ENCODE peak calls at places on chromosomes 6 and 20, in eight cellular contexts. V is MCF 10A; P is effector CD4-positive, alpha-beta T cell; F is retinal pigment epithelial cell; O is testis; Q is fibroblast of lung; L is naive thymus-derived CD4-positive, alpha-beta T cell; R is EH. N is an unnamed sample.

GRCh38 chr6:52552278-52552643 is 24.6 kb downstream of the TRAM2 start:
- DNase-seq in F (no peak), V (no peak), O (no peak), P (no peak), R (no peak), L (no peak), Q (no peak), N (no peak)

GRCh38 chr6:161217631-161218030 is 56.2 kb downstream of the AGPAT4 start:
- DNase-seq in Q (no peak), V (no peak), P (no peak), O (no peak), R (no peak), L (no peak), F (no peak), N (no peak)

GRCh38 chr6:44020148-44020547 is 107.1 kb downstream of the MRPL14 start:
- DNase-seq in P (no peak), L (no peak), V (no peak), O (peak; percentile 54), Q (peak; percentile 72), F (no peak), R (no peak), N (no peak)

GRCh38 chr6:104855507-104855906 is 4.2 kb downstream of the HACE1 start:
- DNase-seq in R (peak; percentile 73), L (no peak), F (peak; percentile 74), P (no peak), O (no peak), V (peak; percentile 16), Q (peak; percentile 14), N (no peak)

GRCh38 chr6:29628419-29629281 is 4.3 kb downstream of the GABBR1 start:
- DNase-seq in V (peak; percentile 51), F (peak; percentile 43), Q (peak; percentile 69), O (peak; percentile 81), P (peak; percentile 36), L (peak; percentile 63), R (peak; percentile 79), N (peak; percentile 28)

GRCh38 chr6:32432050-32432450 is 7.6 kb upstream of the HLA-DRA start:
- DNase-seq in O (no peak), V (peak; percentile 35), R (peak; percentile 29), Q (peak; percentile 56), P (no peak), L (no peak), F (no peak), N (peak; percentile 40)

GRCh38 chr20:14069796-14070195 is 74.5 kb downstream of the MACROD2 start:
- DNase-seq in P (no peak), O (no peak), L (no peak), F (no peak), V (peak; percentile 15), Q (peak; percentile 11), R (peak; percentile 40), N (no peak)

GRCh38 chr20:17843246-17844132 is 125.1 kb downstream of the SNX5 start:
- DNase-seq in Q (peak; percentile 98), R (peak; percentile 99), F (peak; percentile 56), O (peak; percentile 48), P (no peak), V (peak; percentile 95), L (no peak), N (peak; percentile 31)

GRCh38 chr20:51650685-51651134 is 108.2 kb upstream of the NFATC2 start:
- DNase-seq in P (no peak), L (no peak), O (no peak), F (no peak), R (peak; percentile 62), V (peak; percentile 55), Q (peak; percentile 60), N (peak; percentile 60)

GRCh38 chr6:42405025-42405424 is 46.7 kb downstream of the TRERF1 start:
- DNase-seq in O (no peak), L (no peak), F (no peak), Q (peak; percentile 73), P (no peak), V (peak; percentile 15), R (peak; percentile 79), N (no peak)

GRCh38 chr20:58688838-58689237 is 3.8 kb upstream of the NPEPL1 start:
- DNase-seq in O (no peak), V (no peak), Q (no peak), P (no peak), F (no peak), L (no peak), R (peak; percentile 22), N (no peak)

GRCh38 chr6:145277358-145278097 is 457.8 kb downstream of the EPM2A start:
- DNase-seq in F (no peak), L (no peak), R (peak; percentile 6), V (no peak), P (no peak), O (no peak), Q (no peak), N (no peak)

GRCh38 chr20:22353586-22353985 is 230.8 kb downstream of the FOXA2 start:
- DNase-seq in R (no peak), P (no peak), Q (no peak), V (peak; percentile 42), O (no peak), F (no peak), L (no peak), N (no peak)

GRCh38 chr20:658202-658601 is 5.2 kb upstream of the SRXN1 start:
- DNase-seq in P (no peak), R (no peak), F (no peak), V (no peak), L (no peak), Q (no peak), O (no peak), N (no peak)

GRCh38 chr20:3000852-3001523 is 42.4 kb upstream of the GNRH2 start:
- DNase-seq in F (peak; percentile 25), P (no peak), V (peak; percentile 71), R (peak; percentile 71), Q (peak; percentile 33), O (no peak), L (no peak), N (peak; percentile 34)

GRCh38 chr6:11532097-11532496 is 5.5 kb upstream of the TMEM170B start:
- DNase-seq in Q (no peak), F (no peak), P (no peak), V (no peak), R (peak; percentile 4), L (no peak), O (no peak), N (no peak)

GRCh38 chr20:1876975-1877603 is 18.1 kb upstream of the SIRPA start:
- DNase-seq in F (no peak), R (no peak), O (no peak), V (no peak), P (no peak), Q (no peak), L (no peak), N (no peak)

GRCh38 chr20:11849270-11849920 is 68.3 kb upstream of the BTBD3 start:
- DNase-seq in L (no peak), V (peak; percentile 60), R (peak; percentile 33), O (no peak), Q (peak; percentile 58), F (peak; percentile 47), P (no peak), N (no peak)

GRCh38 chr20:20009784-20010253 is 7.3 kb upstream of the NAA20 start:
- DNase-seq in P (no peak), R (no peak), O (no peak), F (no peak), V (no peak), Q (no peak), L (no peak), N (no peak)

GRCh38 chr6:5679271-5679670 is 327.5 kb downstream of the NRN1 start:
- DNase-seq in P (no peak), R (no peak), Q (no peak), O (no peak), F (no peak), L (no peak), V (no peak), N (no peak)

GRCh38 chr6:38012573-38012972 is 193.0 kb downstream of the ZFAND3 start:
- DNase-seq in P (no peak), F (no peak), V (peak; percentile 66), L (no peak), O (no peak), Q (peak; percentile 77), R (peak; percentile 62), N (peak; percentile 17)

GRCh38 chr6:38306915-38307314 is 332.8 kb downstream of the BTBD9 start:
- DNase-seq in L (no peak), O (no peak), F (no peak), P (no peak), V (no peak), Q (no peak), R (no peak), N (no peak)